ENCODE peak calls at places on chromosomes 4 and X, in nine cellular contexts. One of them, this sample, is unnamed.

GRCh38 chr4:35175894-35176293 is 1068.4 kb downstream of the ARAP2 start:
- DNase-seq in right lobe of liver: no peak
- DNase-seq in sigmoid colon: no peak
- DNase-seq in body of pancreas: no peak
- DNase-seq in esophagus muscularis mucosa: no peak
- DNase-seq in breast epithelium: no peak
- DNase-seq in IMR-90: no peak
- DNase-seq in endothelial cell of umbilical vein: no peak
- DNase-seq in ovary: no peak
- DNase-seq in this sample: no peak

GRCh38 chr4:99885063-99885664 is 9.1 kb downstream of the LAMTOR3 start:
- DNase-seq in right lobe of liver: no peak
- DNase-seq in sigmoid colon: no peak
- DNase-seq in body of pancreas: no peak
- DNase-seq in esophagus muscularis mucosa: no peak
- DNase-seq in breast epithelium: no peak
- DNase-seq in IMR-90: peak
- DNase-seq in endothelial cell of umbilical vein: peak
- DNase-seq in ovary: no peak
- DNase-seq in this sample: peak

GRCh38 chr4:56146956-56147355 is 198.2 kb downstream of the CEP135 start:
- DNase-seq in right lobe of liver: no peak
- DNase-seq in sigmoid colon: no peak
- DNase-seq in body of pancreas: no peak
- DNase-seq in esophagus muscularis mucosa: peak
- DNase-seq in breast epithelium: no peak
- DNase-seq in IMR-90: no peak
- DNase-seq in endothelial cell of umbilical vein: no peak
- DNase-seq in ovary: no peak
- DNase-seq in this sample: no peak

GRCh38 chrX:19535481-19535880 is 20.2 kb upstream of the MAP3K15 start:
- DNase-seq in right lobe of liver: no peak
- DNase-seq in sigmoid colon: no peak
- DNase-seq in body of pancreas: no peak
- DNase-seq in esophagus muscularis mucosa: no peak
- DNase-seq in breast epithelium: no peak
- DNase-seq in IMR-90: peak
- DNase-seq in endothelial cell of umbilical vein: no peak
- DNase-seq in ovary: no peak
- DNase-seq in this sample: peak

GRCh38 chr4:182443070-182443469 is 199.9 kb downstream of the TENM3 start:
- DNase-seq in right lobe of liver: no peak
- DNase-seq in sigmoid colon: no peak
- DNase-seq in body of pancreas: no peak
- DNase-seq in esophagus muscularis mucosa: no peak
- DNase-seq in breast epithelium: no peak
- DNase-seq in IMR-90: no peak
- DNase-seq in endothelial cell of umbilical vein: no peak
- DNase-seq in ovary: no peak
- DNase-seq in this sample: no peak

GRCh38 chrX:153876112-153876491 is 9.9 kb downstream of the L1CAM start:
- DNase-seq in right lobe of liver: no peak
- DNase-seq in sigmoid colon: no peak
- DNase-seq in body of pancreas: no peak
- DNase-seq in esophagus muscularis mucosa: no peak
- DNase-seq in breast epithelium: no peak
- DNase-seq in IMR-90: no peak
- DNase-seq in endothelial cell of umbilical vein: no peak
- DNase-seq in ovary: no peak
- DNase-seq in this sample: no peak

GRCh38 chr4:126890994-126891393 is 741.8 kb upstream of the INTU start:
- DNase-seq in right lobe of liver: no peak
- DNase-seq in sigmoid colon: no peak
- DNase-seq in body of pancreas: no peak
- DNase-seq in esophagus muscularis mucosa: no peak
- DNase-seq in breast epithelium: no peak
- DNase-seq in IMR-90: peak
- DNase-seq in endothelial cell of umbilical vein: no peak
- DNase-seq in ovary: no peak
- DNase-seq in this sample: no peak

GRCh38 chrX:10254746-10255145 is 98.0 kb downstream of the CLCN4 start:
- DNase-seq in right lobe of liver: no peak
- DNase-seq in sigmoid colon: no peak
- DNase-seq in body of pancreas: peak
- DNase-seq in esophagus muscularis mucosa: no peak
- DNase-seq in breast epithelium: no peak
- DNase-seq in IMR-90: no peak
- DNase-seq in endothelial cell of umbilical vein: peak
- DNase-seq in ovary: no peak
- DNase-seq in this sample: no peak

GRCh38 chr4:2249526-2249991 is 7.6 kb upstream of the HAUS3 start:
- DNase-seq in right lobe of liver: no peak
- DNase-seq in sigmoid colon: no peak
- DNase-seq in body of pancreas: peak
- DNase-seq in esophagus muscularis mucosa: peak
- DNase-seq in breast epithelium: peak
- DNase-seq in IMR-90: no peak
- DNase-seq in endothelial cell of umbilical vein: no peak
- DNase-seq in ovary: no peak
- DNase-seq in this sample: no peak

GRCh38 chrX:107674480-107675364 is 46.4 kb downstream of the PRPS1 start:
- DNase-seq in right lobe of liver: no peak
- DNase-seq in sigmoid colon: peak
- DNase-seq in body of pancreas: peak
- DNase-seq in esophagus muscularis mucosa: peak
- DNase-seq in breast epithelium: peak
- DNase-seq in IMR-90: no peak
- DNase-seq in endothelial cell of umbilical vein: no peak
- DNase-seq in ovary: peak
- DNase-seq in this sample: peak
- TF ChIP-seq POLR2A in right lobe of liver: no peak
- TF ChIP-seq POLR2A in sigmoid colon: no peak
- TF ChIP-seq POLR2A in body of pancreas: no peak
- TF ChIP-seq POLR2A in esophagus muscularis mucosa: no peak
- TF ChIP-seq POLR2A in breast epithelium: no peak
- TF ChIP-seq POLR2A in IMR-90: no peak
- TF ChIP-seq POLR2A in endothelial cell of umbilical vein: no peak
- TF ChIP-seq POLR2A in ovary: no peak
- TF ChIP-seq POLR2A in this sample: peak

GRCh38 chr4:5710065-5710961 is 688 bp upstream of the EVC start:
- DNase-seq in right lobe of liver: no peak
- DNase-seq in sigmoid colon: no peak
- DNase-seq in body of pancreas: no peak
- DNase-seq in esophagus muscularis mucosa: no peak
- DNase-seq in breast epithelium: no peak
- DNase-seq in IMR-90: peak
- DNase-seq in endothelial cell of umbilical vein: peak
- DNase-seq in ovary: no peak
- DNase-seq in this sample: no peak

GRCh38 chr4:5708829-5709680 is 696 bp upstream of the EVC2 start:
- DNase-seq in right lobe of liver: no peak
- DNase-seq in sigmoid colon: peak
- DNase-seq in body of pancreas: peak
- DNase-seq in esophagus muscularis mucosa: no peak
- DNase-seq in breast epithelium: no peak
- DNase-seq in IMR-90: no peak
- DNase-seq in endothelial cell of umbilical vein: no peak
- DNase-seq in ovary: no peak
- DNase-seq in this sample: no peak

GRCh38 chr4:5707366-5708133 is 809 bp downstream of the EVC2 start:
- DNase-seq in right lobe of liver: no peak
- DNase-seq in sigmoid colon: no peak
- DNase-seq in body of pancreas: no peak
- DNase-seq in esophagus muscularis mucosa: no peak
- DNase-seq in breast epithelium: no peak
- DNase-seq in IMR-90: no peak
- DNase-seq in endothelial cell of umbilical vein: peak
- DNase-seq in ovary: no peak
- DNase-seq in this sample: no peak

GRCh38 chr4:5706486-5707290 is 1.7 kb downstream of the EVC2 start:
- DNase-seq in right lobe of liver: no peak
- DNase-seq in sigmoid colon: no peak
- DNase-seq in body of pancreas: no peak
- DNase-seq in esophagus muscularis mucosa: no peak
- DNase-seq in breast epithelium: no peak
- DNase-seq in IMR-90: no peak
- DNase-seq in endothelial cell of umbilical vein: no peak
- DNase-seq in ovary: no peak
- DNase-seq in this sample: peak

DNA sequence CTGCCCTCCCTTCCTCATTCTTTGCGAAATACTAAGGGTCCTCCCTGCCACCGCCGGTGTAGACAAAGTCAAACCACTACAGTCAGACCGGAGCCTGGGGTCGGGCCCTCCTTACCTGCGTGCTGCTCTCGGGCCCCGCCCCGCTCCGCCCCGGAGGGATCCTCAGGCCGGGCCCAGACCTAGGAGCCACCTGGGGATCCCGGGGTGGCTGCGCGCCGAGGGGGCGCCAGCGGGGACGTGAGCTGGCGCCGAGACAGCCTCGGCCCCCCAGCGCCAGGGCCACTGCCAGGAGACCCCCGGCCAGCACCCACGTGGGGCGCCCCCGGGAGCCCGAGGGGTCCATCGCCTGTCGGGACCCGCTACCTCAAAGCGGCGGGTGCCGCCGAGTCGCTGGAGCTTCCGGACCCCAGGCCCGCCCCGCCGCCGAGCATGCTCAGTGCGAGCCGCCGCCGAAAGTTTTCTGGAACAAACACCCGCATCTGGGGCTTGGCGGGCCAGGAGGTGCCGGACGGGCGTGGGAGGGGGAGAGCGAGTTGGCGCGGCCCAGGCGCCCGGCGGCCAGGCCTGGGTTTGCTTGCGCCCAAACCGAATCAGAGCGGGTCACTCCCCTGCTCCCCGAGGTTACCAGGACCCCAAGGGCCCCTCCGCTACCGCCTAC is at the start of gene EVC2:
- DNase-seq in right lobe of liver: no peak
- DNase-seq in sigmoid colon: peak
- DNase-seq in body of pancreas: peak
- DNase-seq in esophagus muscularis mucosa: no peak
- DNase-seq in breast epithelium: peak
- DNase-seq in IMR-90: peak
- DNase-seq in endothelial cell of umbilical vein: peak
- DNase-seq in ovary: peak
- DNase-seq in this sample: no peak
- TF ChIP-seq POLR2A in right lobe of liver: no peak
- TF ChIP-seq POLR2A in sigmoid colon: peak
- TF ChIP-seq POLR2A in body of pancreas: peak
- TF ChIP-seq POLR2A in esophagus muscularis mucosa: peak
- TF ChIP-seq POLR2A in breast epithelium: no peak
- TF ChIP-seq POLR2A in IMR-90: peak
- TF ChIP-seq POLR2A in endothelial cell of umbilical vein: peak
- TF ChIP-seq POLR2A in ovary: peak
- TF ChIP-seq POLR2A in this sample: no peak

GRCh38 chrX:68840256-68840655 is 11.4 kb downstream of the EFNB1 start:
- DNase-seq in right lobe of liver: no peak
- DNase-seq in sigmoid colon: peak
- DNase-seq in body of pancreas: no peak
- DNase-seq in esophagus muscularis mucosa: no peak
- DNase-seq in breast epithelium: no peak
- DNase-seq in IMR-90: no peak
- DNase-seq in endothelial cell of umbilical vein: no peak
- DNase-seq in ovary: no peak
- DNase-seq in this sample: no peak

GRCh38 chrX:68842781-68843581 is 14.2 kb downstream of the EFNB1 start:
- DNase-seq in right lobe of liver: peak
- DNase-seq in sigmoid colon: no peak
- DNase-seq in body of pancreas: no peak
- DNase-seq in esophagus muscularis mucosa: no peak
- DNase-seq in breast epithelium: no peak
- DNase-seq in IMR-90: peak
- DNase-seq in endothelial cell of umbilical vein: no peak
- DNase-seq in ovary: no peak
- DNase-seq in this sample: no peak

GRCh38 chrX:68842351-68842750 is 13.5 kb downstream of the EFNB1 start:
- DNase-seq in right lobe of liver: no peak
- DNase-seq in sigmoid colon: no peak
- DNase-seq in body of pancreas: no peak
- DNase-seq in esophagus muscularis mucosa: no peak
- DNase-seq in breast epithelium: no peak
- DNase-seq in IMR-90: no peak
- DNase-seq in endothelial cell of umbilical vein: no peak
- DNase-seq in ovary: no peak
- DNase-seq in this sample: no peak

GRCh38 chrX:68839771-68840170 is 10.9 kb downstream of the EFNB1 start:
- DNase-seq in right lobe of liver: no peak
- DNase-seq in sigmoid colon: peak
- DNase-seq in body of pancreas: no peak
- DNase-seq in esophagus muscularis mucosa: no peak
- DNase-seq in breast epithelium: no peak
- DNase-seq in IMR-90: no peak
- DNase-seq in endothelial cell of umbilical vein: no peak
- DNase-seq in ovary: peak
- DNase-seq in this sample: no peak

GRCh38 chrX:68841251-68842049 is 12.6 kb downstream of the EFNB1 start:
- DNase-seq in right lobe of liver: peak
- DNase-seq in sigmoid colon: no peak
- DNase-seq in body of pancreas: peak
- DNase-seq in esophagus muscularis mucosa: no peak
- DNase-seq in breast epithelium: no peak
- DNase-seq in IMR-90: no peak
- DNase-seq in endothelial cell of umbilical vein: no peak
- DNase-seq in ovary: no peak
- DNase-seq in this sample: no peak
- TF ChIP-seq POLR2A in right lobe of liver: no peak
- TF ChIP-seq POLR2A in sigmoid colon: no peak
- TF ChIP-seq POLR2A in body of pancreas: no peak
- TF ChIP-seq POLR2A in esophagus muscularis mucosa: no peak
- TF ChIP-seq POLR2A in breast epithelium: no peak
- TF ChIP-seq POLR2A in IMR-90: no peak
- TF ChIP-seq POLR2A in endothelial cell of umbilical vein: no peak
- TF ChIP-seq POLR2A in ovary: no peak
- TF ChIP-seq POLR2A in this sample: no peak

DNA sequence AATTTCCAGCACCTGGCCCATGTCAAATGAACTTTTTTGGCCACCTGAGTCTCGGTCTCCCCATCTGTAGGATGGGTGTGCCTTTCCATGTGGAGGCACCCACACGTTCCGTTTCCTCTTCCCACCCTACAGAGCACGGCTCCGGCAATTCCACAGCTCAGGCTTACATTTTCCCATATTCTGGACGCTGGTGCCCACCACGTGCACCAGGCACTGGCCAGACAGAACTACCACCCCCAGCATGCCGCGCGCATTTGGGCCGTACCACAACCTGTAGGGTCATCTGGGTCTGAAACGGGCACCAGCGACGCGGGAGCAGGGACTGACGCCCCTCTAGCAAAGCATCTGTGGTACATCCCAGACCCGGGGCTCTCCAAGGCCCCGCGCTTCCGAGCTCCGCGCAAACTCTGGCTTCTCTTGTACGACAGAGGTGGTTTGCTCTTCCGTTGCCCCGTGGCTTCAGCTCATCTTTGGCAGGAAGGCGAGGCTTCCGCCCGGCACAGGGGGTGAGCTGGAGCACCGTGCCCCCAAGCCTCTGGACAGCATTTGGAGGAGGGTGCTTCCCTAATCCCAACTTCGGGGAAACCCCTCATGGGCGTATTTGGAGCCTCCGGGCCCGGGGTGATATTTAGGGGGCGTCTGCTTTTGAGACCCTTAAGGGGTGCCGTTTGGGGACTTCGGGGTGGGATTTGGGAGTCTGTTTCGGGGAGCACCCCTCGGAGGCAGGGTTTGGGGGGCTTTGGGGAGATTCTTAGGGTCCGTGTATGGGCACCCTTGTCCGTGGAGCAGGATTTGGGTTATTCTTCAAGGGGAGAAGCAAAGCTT is 3.0 kb upstream of the UBA1 start:
- DNase-seq in right lobe of liver: peak
- DNase-seq in sigmoid colon: peak
- DNase-seq in body of pancreas: peak
- DNase-seq in esophagus muscularis mucosa: peak
- DNase-seq in breast epithelium: peak
- DNase-seq in IMR-90: peak
- DNase-seq in endothelial cell of umbilical vein: peak
- DNase-seq in ovary: peak
- DNase-seq in this sample: peak
- TF ChIP-seq POLR2A in right lobe of liver: peak
- TF ChIP-seq POLR2A in sigmoid colon: no peak
- TF ChIP-seq POLR2A in body of pancreas: peak
- TF ChIP-seq POLR2A in esophagus muscularis mucosa: no peak
- TF ChIP-seq POLR2A in breast epithelium: no peak
- TF ChIP-seq POLR2A in IMR-90: peak
- TF ChIP-seq POLR2A in endothelial cell of umbilical vein: peak
- TF ChIP-seq POLR2A in ovary: no peak
- TF ChIP-seq POLR2A in this sample: peak

This sample was measured in erythroblast.